ENCODE peak calls at places on chromosomes 13 and 19, in four cellular contexts. P is fibroblast of lung, F is Caco-2, S is thoracic aorta. Z is an unnamed sample.
A peak's percentile ranks its signal among the peaks of the same experiment; 100 is the strongest.

GRCh38 chr19:16591803-16592556 is 19.8 kb upstream of the SLC35E1 start:
- DNase-seq in F (no peak), P (peak; percentile 20), S (no peak), Z (no peak)

GRCh38 chr13:96821381-96821780 is 172.9 kb downstream of the OXGR1 start:
- DNase-seq in P (peak; percentile 19), S (no peak), F (no peak), Z (no peak)

GRCh38 chr19:34253711-34254551 is 423 bp upstream of the GARRE1 start:
- DNase-seq in S (peak; percentile 16), P (peak; percentile 59), F (peak; percentile 94), Z (no peak)

GRCh38 chr19:46080561-46080960 is 39.8 kb upstream of the IGFL4 start:
- DNase-seq in P (peak; percentile 100), F (no peak), S (no peak), Z (peak; percentile 82)

GRCh38 chr19:14006766-14007562 is 844 bp upstream of the RFX1 start:
- DNase-seq in F (peak; percentile 90), S (no peak), P (no peak), Z (no peak)

GRCh38 chr13:104132849-104133248 is 1066.6 kb upstream of the SLC10A2 start:
- DNase-seq in S (no peak), P (no peak), F (no peak), Z (no peak)

GRCh38 chr13:90246946-90247345 is 1100.5 kb upstream of the MIR17HG start:
- DNase-seq in S (no peak), F (no peak), P (no peak), Z (no peak)

GRCh38 chr13:20294497-20294896 is 62.4 kb upstream of the GJB6 start:
- DNase-seq in S (no peak), F (no peak), P (no peak), Z (no peak)

GRCh38 chr19:58386576-58387337 is at the start of gene RPS5:
- DNase-seq in P (peak; percentile 97), F (peak; percentile 97), S (peak; percentile 85), Z (peak; percentile 99)

GRCh38 chr19:14471436-14472187 is 3.5 kb downstream of the PTGER1 start:
- DNase-seq in P (no peak), F (no peak), S (no peak), Z (no peak)

GRCh38 chr19:15283141-15283885 is 49.0 kb downstream of the BRD4 start:
- DNase-seq in S (peak; percentile 63), F (no peak), P (peak; percentile 82), Z (peak; percentile 63)

GRCh38 chr13:41206467-41206866 is 12.1 kb upstream of the KBTBD7 start:
- DNase-seq in P (no peak), F (no peak), S (no peak), Z (no peak)

GRCh38 chr19:42270346-42271044 is 1.4 kb downstream of the CIC start:
- DNase-seq in S (no peak), P (peak; percentile 68), F (no peak), Z (peak; percentile 82)

GRCh38 chr13:25899464-25899863 is 152.4 kb downstream of the SHISA2 start:
- DNase-seq in S (no peak), P (no peak), F (no peak), Z (no peak)

GRCh38 chr13:28918030-28918429 is 97.9 kb downstream of the MTUS2 start:
- DNase-seq in S (no peak), P (no peak), F (no peak), Z (no peak)

GRCh38 chr19:34189199-34189916 is 17.1 kb downstream of the LSM14A start:
- DNase-seq in P (peak; percentile 13), S (no peak), F (no peak), Z (no peak)

GRCh38 chr13:109160887-109161669 is 531.7 kb downstream of the MYO16 start:
- DNase-seq in S (no peak), P (no peak), F (no peak), Z (no peak)

GRCh38 chr19:33175886-33176669 is 18.1 kb upstream of the LRP3 start:
- DNase-seq in P (peak; percentile 44), F (peak; percentile 70), S (no peak), Z (peak; percentile 13)

GRCh38 chr19:38691938-38692457 is 44.5 kb downstream of the ACTN4 start:
- DNase-seq in F (no peak), P (peak; percentile 98), S (peak; percentile 85), Z (peak; percentile 98)

GRCh38 chr13:25249001-25249543 is 38.2 kb downstream of the MTMR6 start:
- DNase-seq in P (peak; percentile 40), S (no peak), F (peak; percentile 33), Z (peak; percentile 60)

GRCh38 chr13:42807866-42808265 is 26.5 kb downstream of the FAM216B start:
- DNase-seq in S (no peak), P (peak; percentile 43), F (no peak), Z (peak; percentile 68)

GRCh38 chr13:102452831-102453230 is 51.0 kb upstream of the FGF14 start:
- DNase-seq in S (no peak), P (no peak), F (no peak), Z (no peak)

GRCh38 chr19:309206-309565 is 18.0 kb upstream of the PLPP2 start:
- DNase-seq in P (no peak), S (no peak), F (no peak), Z (no peak)

GRCh38 chr13:27034678-27035111 is 136.9 kb downstream of the USP12 start:
- DNase-seq in F (no peak), P (no peak), S (no peak), Z (no peak)

GRCh38 chr13:49711218-49711863 is 20.1 kb upstream of the EBPL start:
- DNase-seq in F (no peak), P (peak; percentile 84), S (no peak), Z (peak; percentile 82)

GRCh38 chr13:43307221-43307920 is 284.0 kb downstream of the DNAJC15 start:
- DNase-seq in P (no peak), F (no peak), S (no peak), Z (no peak)

GRCh38 chr19:8539621-8540149 is 25.7 kb upstream of the ZNF414 start:
- DNase-seq in S (no peak), F (no peak), P (no peak), Z (no peak)

GRCh38 chr19:6835501-6835900 is 51.9 kb upstream of the ADGRE1 start:
- DNase-seq in S (no peak), P (no peak), F (no peak), Z (no peak)

GRCh38 chr13:20400774-20401173 is 124.9 kb downstream of the CRYL1 start:
- DNase-seq in F (no peak), P (peak; percentile 71), S (no peak), Z (peak; percentile 56)

GRCh38 chr13:39656325-39656677 is 839 bp downstream of the COG6 start:
- DNase-seq in S (no peak), F (no peak), P (no peak), Z (no peak)

GRCh38 chr19:2733930-2734588 is 5.8 kb downstream of the SLC39A3 start:
- DNase-seq in P (no peak), F (no peak), S (no peak), Z (no peak)

GRCh38 chr19:55503447-55504251 is 15.4 kb downstream of the SSC5D start:
- DNase-seq in S (peak; percentile 69), F (peak; percentile 99), P (peak; percentile 83), Z (peak; percentile 68)

GRCh38 chr13:93577105-93577504 is 350.5 kb downstream of the GPC6 start:
- DNase-seq in F (no peak), P (no peak), S (no peak), Z (no peak)
- TF ChIP-seq CTCF in F (no peak), P (no peak), S (no peak), Z (no peak)

GRCh38 chr13:30113983-30114491 is 193.3 kb downstream of the KATNAL1 start:
- DNase-seq in S (no peak), P (no peak), F (peak; percentile 69), Z (no peak)

GRCh38 chr13:30116379-30116778 is 191.0 kb downstream of the KATNAL1 start:
- DNase-seq in F (no peak), P (no peak), S (no peak), Z (no peak)

GRCh38 chr13:30113531-30113930 is 193.8 kb downstream of the KATNAL1 start:
- DNase-seq in P (no peak), S (no peak), F (no peak), Z (no peak)

GRCh38 chr13:30114586-30115256 is 192.6 kb downstream of the KATNAL1 start:
- DNase-seq in S (peak; percentile 46), P (peak; percentile 77), F (peak; percentile 96), Z (peak; percentile 71)

GRCh38 chr13:30115257-30115600 is 192.1 kb downstream of the KATNAL1 start:
- DNase-seq in F (no peak), S (no peak), P (no peak), Z (no peak)
- TF ChIP-seq CTCF in F (peak; percentile 7), S (no peak), P (peak; percentile 2), Z (peak; percentile 46)

GRCh38 chr19:11291991-11292390 is 4.0 kb upstream of the TSPAN16 start:
- DNase-seq in F (no peak), P (no peak), S (no peak), Z (no peak)

GRCh38 chr19:11295180-11295579 is 780 bp upstream of the TSPAN16 start:
- DNase-seq in F (no peak), S (no peak), P (no peak), Z (no peak)

GRCh38 chr19:11293468-11294389 is 2.2 kb upstream of the TSPAN16 start:
- DNase-seq in F (peak; percentile 97), P (peak; percentile 86), S (peak; percentile 93), Z (peak; percentile 88)

GRCh38 chr19:11296264-11296663 is 304 bp downstream of the TSPAN16 start:
- DNase-seq in S (no peak), F (no peak), P (no peak), Z (no peak)

DNA sequence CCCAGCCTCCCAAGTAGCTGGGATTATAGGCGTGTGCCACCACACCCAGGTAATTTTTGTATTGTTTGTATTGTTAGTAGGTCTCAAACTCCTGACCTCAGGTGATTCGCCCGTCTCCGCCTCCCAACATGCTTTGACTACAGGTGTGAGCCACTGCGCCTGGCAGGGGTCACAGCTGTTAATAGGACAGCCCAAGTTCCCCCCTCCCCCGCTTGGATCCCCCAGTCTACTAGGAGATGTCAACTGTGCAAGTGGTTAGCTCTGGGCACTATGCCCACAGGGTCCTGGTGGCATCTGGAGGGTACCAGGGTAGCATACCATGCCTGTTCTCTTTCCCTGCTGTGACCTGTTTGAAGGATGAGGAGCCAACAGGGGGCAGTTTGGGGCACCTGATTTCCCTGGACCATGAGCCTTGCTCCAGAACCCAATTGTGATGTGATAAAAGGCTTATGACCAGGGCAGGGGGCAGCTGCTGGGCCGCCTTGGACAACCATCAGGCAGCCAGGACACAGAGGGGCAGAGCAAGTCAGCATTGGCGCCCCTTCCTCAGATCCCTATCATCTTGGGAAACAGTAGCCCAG is at the start of gene TSPAN16:
- DNase-seq in S (no peak), F (no peak), P (no peak), Z (no peak)
- TF ChIP-seq CTCF in S (no peak), F (no peak), P (no peak), Z (peak; percentile 18)

DNA sequence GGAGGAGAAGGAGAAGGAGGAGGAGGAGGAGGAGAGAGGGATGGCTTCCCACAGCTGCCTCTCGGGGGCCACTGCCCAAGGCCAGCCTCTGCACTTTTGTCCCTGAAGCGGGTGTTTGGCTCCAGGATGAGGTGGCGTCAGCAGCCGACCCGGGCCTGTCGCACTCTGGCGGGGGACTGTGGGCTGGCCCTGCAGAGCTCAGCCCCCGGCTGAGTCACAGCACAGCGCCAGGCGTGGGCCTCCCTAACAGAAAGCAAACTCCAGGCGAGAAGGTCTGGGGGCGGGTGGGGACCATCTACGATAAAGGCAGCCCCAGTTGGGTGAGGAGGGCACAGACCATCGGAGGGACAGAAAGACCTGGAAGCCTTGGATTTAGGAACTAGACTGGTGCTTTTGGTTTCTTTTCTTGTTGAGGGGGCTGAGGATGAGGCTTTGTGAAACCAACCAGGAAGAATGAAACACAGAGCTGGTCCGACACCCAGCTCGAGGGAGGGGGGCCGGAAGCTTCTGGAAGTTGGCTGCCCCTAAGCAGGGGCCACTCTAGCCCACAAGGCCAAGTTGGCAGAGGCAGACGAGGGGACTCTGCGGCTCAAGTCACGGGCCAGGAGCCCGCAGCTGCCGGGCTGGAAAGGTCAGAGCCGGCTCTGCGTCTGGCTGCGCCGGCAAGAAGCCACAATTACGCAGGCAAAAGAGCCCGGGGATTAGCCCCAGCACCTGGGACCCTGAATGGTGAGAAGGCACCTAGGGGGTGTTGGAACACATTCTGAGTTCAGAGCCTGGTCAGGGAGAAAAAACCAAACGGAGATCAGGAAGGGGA is 18.2 kb downstream of the LSM4 start:
- DNase-seq in P (peak; percentile 80), S (peak; percentile 69), F (peak; percentile 54), Z (peak; percentile 75)
- TF ChIP-seq CTCF in P (no peak), S (no peak), F (no peak), Z (no peak)

Z was measured in HFFc6.